ENCODE peak calls at places on chromosome 22, in nine cellular contexts. N is GM12865; P is progenitor cell of endocrine pancreas; V is A549; G is cardiac fibroblast; L is bronchial epithelial cell; B is coronary artery; I is CD4-positive, alpha-beta T cell; F is BE2C. R is an unnamed sample.

GRCh38 chr22:31628969-31629723 is 32.9 kb downstream of the PISD start:
- DNase-seq in N (no peak), P (no peak), V (no peak), G (no peak), L (no peak), B (no peak), I (no peak), F (no peak), R (no peak)

GRCh38 chr22:48197189-48197690 is 1434.8 kb downstream of the TBC1D22A start:
- DNase-seq in N (no peak), P (no peak), V (no peak), G (no peak), L (no peak), B (peak; percentile 16), I (no peak), F (no peak), R (no peak)

GRCh38 chr22:32644252-32645100 is 157.0 kb upstream of the TIMP3 start:
- DNase-seq in N (peak; percentile 25), P (no peak), V (no peak), G (peak; percentile 78), L (peak; percentile 96), B (no peak), I (peak; percentile 45), F (no peak), R (peak; percentile 13)

GRCh38 chr22:42619261-42620063 is 4.8 kb upstream of the POLDIP3 start:
- DNase-seq in N (no peak), P (no peak), V (no peak), G (no peak), L (no peak), B (no peak), I (no peak), F (no peak), R (no peak)

GRCh38 chr22:42688241-42688913 is 32.3 kb downstream of the A4GALT start:
- DNase-seq in N (no peak), P (no peak), V (peak; percentile 65), G (peak; percentile 98), L (peak; percentile 90), B (peak; percentile 99), I (no peak), F (peak; percentile 86), R (peak; percentile 73)

GRCh38 chr22:27137809-27138400 is 480.5 kb downstream of the MIAT start:
- DNase-seq in N (no peak), P (no peak), V (no peak), G (no peak), L (no peak), B (no peak), I (no peak), F (peak; percentile 33), R (no peak)

GRCh38 chr22:43624144-43624998 is 187.7 kb downstream of the EFCAB6 start:
- DNase-seq in N (no peak), P (no peak), V (peak; percentile 71), G (no peak), L (peak; percentile 11), B (no peak), I (no peak), F (no peak), R (no peak)

GRCh38 chr22:35569916-35570315 is 29.3 kb downstream of the RASD2 start:
- DNase-seq in N (no peak), P (no peak), V (no peak), G (no peak), L (no peak), B (no peak), I (no peak), F (no peak), R (no peak)

DNA sequence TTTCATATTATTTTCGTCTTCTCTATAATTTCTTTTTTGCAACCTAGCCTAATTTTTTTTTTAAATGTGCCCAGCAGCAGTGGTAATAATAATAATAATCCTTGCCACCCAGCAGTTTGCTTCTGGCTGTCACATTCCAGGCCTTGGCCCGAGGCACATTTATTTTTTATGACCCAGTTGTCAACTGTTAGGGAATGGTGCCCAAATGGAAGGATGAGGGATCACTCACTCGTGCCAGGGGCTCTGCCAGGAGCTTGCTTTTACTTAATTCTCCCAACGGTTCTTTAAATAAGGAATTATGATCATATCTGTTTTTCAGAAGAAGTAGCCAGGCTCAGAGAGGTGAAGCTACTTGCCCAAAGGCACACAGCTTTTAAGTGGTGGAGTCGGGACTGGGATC is 49.6 kb downstream of the MYO18B start:
- DNase-seq in N (no peak), P (no peak), V (no peak), G (no peak), L (no peak), B (no peak), I (no peak), F (no peak), R (no peak)
- TF ChIP-seq CTCF in N (no peak), P (no peak), V (no peak), G (no peak), L (no peak), B (no peak), I (no peak), F (no peak), R (no peak)

DNA sequence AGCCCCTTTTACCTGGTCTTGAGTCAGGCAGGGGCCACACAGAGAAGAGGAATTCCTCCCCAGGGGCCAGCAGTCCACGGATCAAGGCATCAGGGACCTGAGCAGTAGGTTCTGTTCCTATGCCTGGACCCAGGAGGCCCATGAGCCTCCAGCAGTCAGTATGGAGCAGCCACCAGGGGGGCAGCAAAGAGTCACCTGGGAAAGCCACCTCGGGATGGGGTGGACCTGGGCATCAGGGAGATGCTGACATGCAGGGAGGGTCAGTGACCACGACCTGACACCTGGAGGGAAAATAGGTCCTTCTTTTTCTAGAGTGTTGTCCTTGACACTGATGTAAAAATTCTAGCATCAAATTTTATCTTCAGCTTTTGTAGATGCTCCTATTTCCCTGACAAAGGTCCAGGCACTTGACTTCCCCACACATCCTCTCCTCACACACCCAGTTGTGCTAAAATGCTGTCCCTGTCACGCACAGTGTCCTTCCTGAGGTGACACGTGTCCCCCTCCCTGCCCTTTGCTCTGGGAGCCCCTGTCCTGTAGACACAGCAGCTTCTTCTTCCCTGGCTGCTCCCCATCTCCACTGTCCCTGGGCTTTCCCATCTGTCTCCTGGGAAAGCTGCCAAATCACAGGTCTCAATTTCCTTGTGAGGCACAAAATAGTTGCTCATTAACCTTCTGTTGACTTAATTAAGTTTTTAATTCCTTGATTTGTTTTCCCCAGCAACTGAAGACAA is 70.0 kb upstream of the IGLL5 start:
- DNase-seq in N (no peak), P (no peak), V (no peak), G (no peak), L (no peak), B (no peak), I (no peak), F (no peak), R (peak; percentile 31)
- TF ChIP-seq CTCF in N (no peak), P (no peak), V (no peak), G (no peak), L (no peak), B (no peak), I (no peak), F (peak; percentile 18), R (no peak)

GRCh38 chr22:38312261-38312800 is 4.9 kb downstream of the CSNK1E start:
- DNase-seq in N (no peak), P (no peak), V (no peak), G (no peak), L (peak; percentile 73), B (no peak), I (no peak), F (no peak), R (no peak)

GRCh38 chr22:38314992-38315800 is 2.0 kb downstream of the CSNK1E start:
- DNase-seq in N (peak; percentile 42), P (no peak), V (no peak), G (peak; percentile 40), L (no peak), B (no peak), I (no peak), F (no peak), R (no peak)

GRCh38 chr22:38313384-38313955 is 3.8 kb downstream of the CSNK1E start:
- DNase-seq in N (peak; percentile 80), P (no peak), V (peak; percentile 54), G (peak; percentile 90), L (peak; percentile 89), B (peak; percentile 89), I (no peak), F (no peak), R (no peak)

GRCh38 chr22:38315801-38316339 is 1.4 kb downstream of the CSNK1E start:
- DNase-seq in N (no peak), P (no peak), V (no peak), G (peak; percentile 34), L (no peak), B (no peak), I (no peak), F (no peak), R (no peak)

DNA sequence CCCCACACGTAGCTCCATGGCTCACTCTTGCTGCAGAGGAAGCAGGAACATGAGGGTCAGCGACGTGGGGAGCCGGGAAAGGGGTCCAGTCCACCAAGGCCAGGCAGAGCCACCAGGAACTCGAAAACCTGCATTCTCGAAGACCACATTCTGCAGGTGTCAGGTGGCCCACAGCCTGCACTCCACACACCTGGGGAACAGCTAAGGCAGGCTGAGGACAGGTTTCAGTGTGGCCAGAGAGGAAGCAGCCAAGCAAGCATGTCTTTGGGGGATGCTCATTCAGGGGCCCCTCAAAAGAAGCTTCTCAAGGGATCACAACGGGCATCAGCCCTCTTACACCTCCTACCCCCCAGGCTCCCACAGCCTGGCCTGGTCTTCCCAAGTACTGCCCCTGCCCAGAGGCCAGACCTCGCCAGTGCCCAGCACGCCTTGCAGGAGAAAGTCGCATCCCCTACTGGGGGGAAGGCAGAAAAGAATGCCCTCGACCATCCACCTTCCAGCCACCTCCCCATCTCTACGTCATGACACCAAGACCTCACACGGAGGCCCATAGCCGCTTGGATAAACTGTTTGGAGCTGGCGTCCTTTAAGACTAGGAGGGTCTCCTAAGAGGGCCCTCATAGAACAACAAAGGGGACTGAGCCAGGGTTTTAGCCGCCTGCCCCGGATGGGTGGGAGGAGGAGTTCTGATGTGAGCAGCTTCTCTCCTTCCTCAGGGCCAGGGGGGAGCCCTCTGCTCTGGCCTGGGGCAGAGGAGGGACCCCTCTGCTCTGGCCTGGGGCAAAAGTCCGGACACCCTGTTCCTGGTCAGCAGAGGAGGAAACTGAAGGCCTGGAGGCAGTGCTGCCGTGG is 2.9 kb downstream of the CSNK1E start:
- DNase-seq in N (peak; percentile 55), P (no peak), V (no peak), G (peak; percentile 50), L (no peak), B (no peak), I (no peak), F (no peak), R (no peak)
- TF ChIP-seq CTCF in N (no peak), P (no peak), V (no peak), G (peak; percentile 1), L (no peak), B (no peak), I (no peak), F (no peak), R (no peak)

GRCh38 chr22:45647532-45648225 is 24.0 kb upstream of the ATXN10 start:
- DNase-seq in N (no peak), P (no peak), V (no peak), G (no peak), L (no peak), B (no peak), I (no peak), F (no peak), R (no peak)

GRCh38 chr22:45656577-45656976 is 15.1 kb upstream of the ATXN10 start:
- DNase-seq in N (no peak), P (no peak), V (no peak), G (no peak), L (no peak), B (no peak), I (no peak), F (no peak), R (no peak)

GRCh38 chr22:45648320-45649070 is 23.1 kb upstream of the ATXN10 start:
- DNase-seq in N (peak; percentile 31), P (no peak), V (no peak), G (no peak), L (no peak), B (no peak), I (no peak), F (no peak), R (peak; percentile 27)

GRCh38 chr22:45649809-45650208 is 21.8 kb upstream of the ATXN10 start:
- DNase-seq in N (no peak), P (no peak), V (no peak), G (no peak), L (no peak), B (no peak), I (no peak), F (no peak), R (no peak)

GRCh38 chr22:45651931-45652528 is 19.6 kb upstream of the ATXN10 start:
- DNase-seq in N (no peak), P (no peak), V (no peak), G (no peak), L (no peak), B (no peak), I (no peak), F (no peak), R (no peak)
- TF ChIP-seq CTCF in N (no peak), P (no peak), V (no peak), G (no peak), L (no peak), B (no peak), I (no peak), F (no peak), R (no peak)

R was measured in Calu3.